ENCODE peak calls at places on chromosome 6, in seven cellular contexts. One of them, this sample, is unnamed.

GRCh38 chr6:31163922-31164321 is 5.5 kb downstream of the TCF19 start:
- DNase-seq in fibroblast of pulmonary artery: peak; percentile 28
- DNase-seq in IMR-90: peak; percentile 16
- DNase-seq in left ventricle myocardium inferior: no peak
- DNase-seq in astrocyte of the spinal cord: no peak
- DNase-seq in PC-3: no peak
- DNase-seq in GM12878: no peak
- DNase-seq in this sample: peak; percentile 18

GRCh38 chr6:6006428-6007310 is at the start of gene NRN1:
- DNase-seq in astrocyte of the spinal cord: peak; percentile 23
- DNase-seq in GM12878: no peak
- DNase-seq in fibroblast of pulmonary artery: no peak
- DNase-seq in PC-3: no peak
- DNase-seq in left ventricle myocardium inferior: no peak
- DNase-seq in IMR-90: no peak
- DNase-seq in this sample: no peak

GRCh38 chr6:36624461-36625160 is 30.4 kb downstream of the SRSF3 start:
- DNase-seq in left ventricle myocardium inferior: no peak
- DNase-seq in astrocyte of the spinal cord: no peak
- DNase-seq in PC-3: no peak
- DNase-seq in IMR-90: no peak
- DNase-seq in fibroblast of pulmonary artery: no peak
- DNase-seq in GM12878: no peak
- DNase-seq in this sample: no peak

GRCh38 chr6:155224031-155224451 is 39.8 kb upstream of the CLDN20 start:
- DNase-seq in IMR-90: peak; percentile 95
- DNase-seq in GM12878: peak; percentile 81
- DNase-seq in fibroblast of pulmonary artery: peak; percentile 90
- DNase-seq in PC-3: peak; percentile 93
- DNase-seq in astrocyte of the spinal cord: peak; percentile 93
- DNase-seq in left ventricle myocardium inferior: no peak
- DNase-seq in this sample: peak; percentile 83

GRCh38 chr6:53044572-53044971 is 20.6 kb upstream of the FBXO9 start:
- DNase-seq in GM12878: no peak
- DNase-seq in IMR-90: no peak
- DNase-seq in astrocyte of the spinal cord: no peak
- DNase-seq in fibroblast of pulmonary artery: no peak
- DNase-seq in PC-3: no peak
- DNase-seq in left ventricle myocardium inferior: no peak
- DNase-seq in this sample: no peak

GRCh38 chr6:143223895-143224294 is 163.2 kb downstream of the AIG1 start:
- DNase-seq in GM12878: no peak
- DNase-seq in PC-3: no peak
- DNase-seq in fibroblast of pulmonary artery: peak; percentile 52
- DNase-seq in astrocyte of the spinal cord: no peak
- DNase-seq in IMR-90: no peak
- DNase-seq in left ventricle myocardium inferior: peak; percentile 54
- DNase-seq in this sample: peak; percentile 59

GRCh38 chr6:130070306-130070705 is 51.9 kb downstream of the L3MBTL3 start:
- DNase-seq in fibroblast of pulmonary artery: peak; percentile 20
- DNase-seq in IMR-90: no peak
- DNase-seq in left ventricle myocardium inferior: no peak
- DNase-seq in PC-3: no peak
- DNase-seq in GM12878: no peak
- DNase-seq in astrocyte of the spinal cord: no peak
- DNase-seq in this sample: no peak

GRCh38 chr6:113633638-113634037 is 223.5 kb upstream of the MARCKS start:
- DNase-seq in PC-3: no peak
- DNase-seq in fibroblast of pulmonary artery: no peak
- DNase-seq in GM12878: no peak
- DNase-seq in left ventricle myocardium inferior: no peak
- DNase-seq in IMR-90: no peak
- DNase-seq in astrocyte of the spinal cord: no peak
- DNase-seq in this sample: no peak

GRCh38 chr6:151313060-151313459 is 73.3 kb downstream of the AKAP12 start:
- DNase-seq in IMR-90: no peak
- DNase-seq in GM12878: no peak
- DNase-seq in astrocyte of the spinal cord: peak; percentile 32
- DNase-seq in fibroblast of pulmonary artery: peak; percentile 71
- DNase-seq in PC-3: no peak
- DNase-seq in left ventricle myocardium inferior: no peak
- DNase-seq in this sample: no peak

GRCh38 chr6:152776833-152777232 is 26.2 kb downstream of the VIP start:
- DNase-seq in fibroblast of pulmonary artery: no peak
- DNase-seq in IMR-90: no peak
- DNase-seq in GM12878: no peak
- DNase-seq in astrocyte of the spinal cord: no peak
- DNase-seq in PC-3: no peak
- DNase-seq in left ventricle myocardium inferior: no peak
- DNase-seq in this sample: no peak

GRCh38 chr6:168027521-168027920 is 30.1 kb downstream of the KIF25 start:
- DNase-seq in GM12878: no peak
- DNase-seq in PC-3: no peak
- DNase-seq in left ventricle myocardium inferior: no peak
- DNase-seq in fibroblast of pulmonary artery: no peak
- DNase-seq in IMR-90: no peak
- DNase-seq in astrocyte of the spinal cord: no peak
- DNase-seq in this sample: no peak

GRCh38 chr6:157579467-157580031 is 198.6 kb downstream of the ZDHHC14 start:
- DNase-seq in left ventricle myocardium inferior: no peak
- DNase-seq in PC-3: peak; percentile 52
- DNase-seq in GM12878: no peak
- DNase-seq in IMR-90: no peak
- DNase-seq in fibroblast of pulmonary artery: peak; percentile 7
- DNase-seq in astrocyte of the spinal cord: no peak
- DNase-seq in this sample: peak; percentile 11

GRCh38 chr6:105301072-105301503 is 101.8 kb downstream of the PREP start:
- DNase-seq in astrocyte of the spinal cord: peak; percentile 18
- DNase-seq in PC-3: no peak
- DNase-seq in IMR-90: peak; percentile 29
- DNase-seq in fibroblast of pulmonary artery: no peak
- DNase-seq in GM12878: no peak
- DNase-seq in left ventricle myocardium inferior: no peak
- DNase-seq in this sample: peak; percentile 44

GRCh38 chr6:97591955-97592354 is 308.9 kb upstream of the MMS22L start:
- DNase-seq in fibroblast of pulmonary artery: no peak
- DNase-seq in astrocyte of the spinal cord: no peak
- DNase-seq in left ventricle myocardium inferior: no peak
- DNase-seq in PC-3: no peak
- DNase-seq in GM12878: no peak
- DNase-seq in IMR-90: no peak
- DNase-seq in this sample: no peak

GRCh38 chr6:111427341-111428116 is 55.5 kb downstream of the REV3L start:
- DNase-seq in GM12878: peak; percentile 54
- DNase-seq in IMR-90: peak; percentile 85
- DNase-seq in left ventricle myocardium inferior: no peak
- DNase-seq in PC-3: peak; percentile 91
- DNase-seq in astrocyte of the spinal cord: peak; percentile 86
- DNase-seq in fibroblast of pulmonary artery: peak; percentile 91
- DNase-seq in this sample: peak; percentile 93

GRCh38 chr6:55953384-55953783 is 78.0 kb upstream of the BMP5 start:
- DNase-seq in fibroblast of pulmonary artery: peak; percentile 78
- DNase-seq in left ventricle myocardium inferior: no peak
- DNase-seq in astrocyte of the spinal cord: peak; percentile 63
- DNase-seq in PC-3: peak; percentile 76
- DNase-seq in GM12878: no peak
- DNase-seq in IMR-90: peak; percentile 74
- DNase-seq in this sample: peak; percentile 67

DNA sequence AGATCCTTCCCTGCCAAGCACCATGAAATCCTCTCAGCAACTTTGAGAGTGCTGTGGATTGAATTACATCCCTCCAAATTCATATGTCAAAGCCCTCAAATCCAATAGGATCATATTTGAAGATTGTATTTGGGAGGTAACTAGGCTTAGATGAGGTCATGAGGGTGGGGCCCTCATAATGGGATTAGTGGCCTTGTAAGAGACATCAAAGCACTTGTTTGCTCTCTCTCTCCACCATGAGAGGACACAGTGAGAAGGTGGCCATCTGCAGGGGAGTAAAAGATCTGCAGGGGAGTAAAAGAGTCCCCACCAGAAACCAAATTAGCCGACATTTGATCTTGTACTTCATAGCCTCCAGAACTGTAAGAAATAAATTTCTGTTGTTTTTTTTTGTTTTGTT is 298.2 kb downstream of the SAMD5 start:
- DNase-seq in PC-3: no peak
- DNase-seq in GM12878: no peak
- DNase-seq in IMR-90: no peak
- DNase-seq in left ventricle myocardium inferior: no peak
- DNase-seq in fibroblast of pulmonary artery: no peak
- DNase-seq in astrocyte of the spinal cord: no peak
- DNase-seq in this sample: no peak
- TF ChIP-seq CTCF in PC-3: no peak
- TF ChIP-seq CTCF in GM12878: no peak
- TF ChIP-seq CTCF in IMR-90: no peak
- TF ChIP-seq CTCF in left ventricle myocardium inferior: no peak
- TF ChIP-seq CTCF in fibroblast of pulmonary artery: no peak
- TF ChIP-seq CTCF in astrocyte of the spinal cord: no peak
- TF ChIP-seq CTCF in this sample: no peak

GRCh38 chr6:148144917-148145521 is 197.6 kb upstream of the SASH1 start:
- DNase-seq in astrocyte of the spinal cord: peak; percentile 79
- DNase-seq in left ventricle myocardium inferior: peak; percentile 76
- DNase-seq in PC-3: peak; percentile 75
- DNase-seq in GM12878: no peak
- DNase-seq in fibroblast of pulmonary artery: peak; percentile 81
- DNase-seq in IMR-90: peak; percentile 73
- DNase-seq in this sample: peak; percentile 68
- H3K4me3 ChIP-seq in astrocyte of the spinal cord: no peak overlapping the region
- H3K4me3 ChIP-seq in left ventricle myocardium inferior: no peak overlapping the region
- H3K4me3 ChIP-seq in PC-3: peak overlapping the region; percentile 50
- H3K4me3 ChIP-seq in GM12878: no peak overlapping the region
- H3K4me3 ChIP-seq in fibroblast of pulmonary artery: no peak overlapping the region
- H3K4me3 ChIP-seq in IMR-90: no peak overlapping the region
- H3K4me3 ChIP-seq in this sample: no peak overlapping the region

DNA sequence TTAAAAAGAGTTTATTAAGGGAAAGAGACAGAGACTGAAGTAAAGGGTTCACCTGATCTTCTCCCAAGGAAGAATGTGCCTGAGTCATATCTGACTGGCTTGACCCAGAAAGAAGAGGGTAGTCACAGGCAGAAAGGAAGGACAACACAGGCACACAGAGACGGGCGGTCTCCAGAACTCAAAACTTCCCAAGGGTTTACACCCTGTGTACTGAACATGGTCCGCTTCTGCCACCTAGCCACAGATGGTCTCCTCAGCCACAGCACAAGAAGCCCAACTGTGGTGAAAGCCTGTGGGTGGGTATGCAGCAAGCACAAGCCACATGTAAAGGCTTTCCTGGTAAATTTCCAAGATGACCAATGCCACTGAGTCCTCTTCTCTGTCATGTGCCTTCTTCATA is 17.2 kb downstream of the UNC5CL start:
- DNase-seq in IMR-90: peak; percentile 46
- DNase-seq in left ventricle myocardium inferior: peak; percentile 34
- DNase-seq in GM12878: no peak
- DNase-seq in fibroblast of pulmonary artery: peak; percentile 38
- DNase-seq in PC-3: peak; percentile 52
- DNase-seq in astrocyte of the spinal cord: peak; percentile 59
- DNase-seq in this sample: peak; percentile 13
- TF ChIP-seq CTCF in IMR-90: peak; percentile 51
- TF ChIP-seq CTCF in left ventricle myocardium inferior: peak; percentile 53
- TF ChIP-seq CTCF in GM12878: no peak
- TF ChIP-seq CTCF in fibroblast of pulmonary artery: peak; percentile 19
- TF ChIP-seq CTCF in PC-3: peak; percentile 48
- TF ChIP-seq CTCF in astrocyte of the spinal cord: peak; percentile 54
- TF ChIP-seq CTCF in this sample: peak; percentile 6

GRCh38 chr6:127277878-127278843 is 11.5 kb downstream of the RNF146 start:
- DNase-seq in PC-3: no peak
- DNase-seq in fibroblast of pulmonary artery: no peak
- DNase-seq in left ventricle myocardium inferior: no peak
- DNase-seq in astrocyte of the spinal cord: no peak
- DNase-seq in GM12878: no peak
- DNase-seq in IMR-90: no peak
- DNase-seq in this sample: no peak
- H3K4me3 ChIP-seq in PC-3: no peak overlapping the region
- H3K4me3 ChIP-seq in fibroblast of pulmonary artery: no peak overlapping the region
- H3K4me3 ChIP-seq in left ventricle myocardium inferior: no peak overlapping the region
- H3K4me3 ChIP-seq in astrocyte of the spinal cord: no peak overlapping the region
- H3K4me3 ChIP-seq in GM12878: no peak overlapping the region
- H3K4me3 ChIP-seq in IMR-90: no peak overlapping the region
- H3K4me3 ChIP-seq in this sample: no peak overlapping the region

DNA sequence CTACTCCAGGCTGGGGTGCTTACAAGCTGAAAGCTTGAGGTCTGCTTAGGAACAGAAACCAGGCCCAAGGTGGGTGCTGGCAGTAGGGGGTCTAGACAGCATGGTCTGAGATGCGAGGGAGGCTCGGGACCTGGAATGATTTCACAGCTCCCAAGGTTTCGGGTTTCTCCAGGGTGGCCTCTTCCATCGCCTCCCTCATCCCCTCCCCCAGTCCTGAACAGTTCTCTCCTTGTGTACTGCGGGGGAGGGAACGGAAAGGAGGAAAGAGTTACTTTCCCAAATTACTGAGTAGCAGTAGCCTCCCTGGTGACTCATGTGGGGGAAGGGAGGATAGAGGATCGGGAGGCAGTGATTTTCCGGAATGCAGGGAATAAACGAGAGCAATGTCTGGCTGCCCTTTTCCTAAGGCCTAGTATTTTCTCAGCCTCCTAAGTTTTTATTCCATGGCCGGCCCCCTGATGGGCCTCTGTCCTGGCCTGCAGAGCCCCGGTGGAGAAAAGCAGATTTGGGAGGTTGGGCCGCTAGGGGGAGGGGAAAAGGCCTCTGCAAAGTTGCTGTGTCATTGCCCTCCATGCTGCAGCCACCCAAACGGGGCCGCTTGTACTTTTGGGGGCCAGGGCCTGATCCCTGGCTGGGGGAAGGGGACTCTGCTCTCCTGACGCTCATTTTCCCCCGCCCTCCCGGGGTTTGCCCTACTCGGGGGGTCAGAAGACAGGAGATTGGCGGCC is 1.5 kb downstream of the BRD2 start:
- DNase-seq in IMR-90: peak; percentile 97
- DNase-seq in astrocyte of the spinal cord: peak; percentile 96
- DNase-seq in GM12878: no peak
- DNase-seq in left ventricle myocardium inferior: peak; percentile 77
- DNase-seq in PC-3: peak; percentile 99
- DNase-seq in fibroblast of pulmonary artery: peak; percentile 98
- DNase-seq in this sample: peak; percentile 95
- TF ChIP-seq CTCF in IMR-90: no peak
- TF ChIP-seq CTCF in astrocyte of the spinal cord: no peak
- TF ChIP-seq CTCF in GM12878: peak; percentile 9
- TF ChIP-seq CTCF in left ventricle myocardium inferior: peak; percentile 47
- TF ChIP-seq CTCF in PC-3: peak; percentile 19
- TF ChIP-seq CTCF in fibroblast of pulmonary artery: no peak
- TF ChIP-seq CTCF in this sample: peak; percentile 17